ENCODE peak calls at places on chromosomes 13 and 19, in seven cellular contexts. Y is activated naive CD4-positive, alpha-beta T cell treated with anti-CD3 and anti-CD28 coated beads, Interleukin-2, amount 50 U/mL, for 72 hours; D is IMR-90; Z is lower lobe of right lung; Q is activated naive CD8-positive, alpha-beta T cell treated with anti-CD3 and anti-CD28 coated beads, Interleukin-2, amount 50 U/mL, for 16 hours; L is GM10248; N is activated T-cell treated with anti-CD3 and anti-CD28 coated beads, Interleukin-2, amount 50 U/mL, for 1 hour. V is an unnamed sample.

GRCh38 chr13:73179906-73180305 is 121.1 kb downstream of the KLF5 start:
- DNase-seq in Y (no peak), D (peak; percentile 80), Z (no peak), Q (no peak), L (no peak), N (no peak), V (no peak)

GRCh38 chr19:10655457-10656312 is 1.5 kb downstream of the ILF3 start:
- DNase-seq in Y (no peak), D (peak; percentile 44), Z (no peak), Q (no peak), L (no peak), N (no peak), V (peak; percentile 25)

GRCh38 chr13:19984430-19985218 is 26.1 kb downstream of the ZMYM2 start:
- DNase-seq in Y (no peak), D (peak; percentile 72), Z (no peak), Q (no peak), L (peak; percentile 65), N (no peak), V (no peak)

GRCh38 chr13:113746143-113746525 is 12.9 kb upstream of the TMEM255B start:
- DNase-seq in Y (no peak), D (no peak), Z (no peak), Q (no peak), L (no peak), N (no peak), V (no peak)

GRCh38 chr13:34046457-34046856 is 228.5 kb downstream of the RFC3 start:
- DNase-seq in Y (no peak), D (no peak), Z (no peak), Q (no peak), L (no peak), N (no peak), V (no peak)

GRCh38 chr19:3210347-3211017 is 14.0 kb upstream of the CELF5 start:
- DNase-seq in Y (peak; percentile 82), D (no peak), Z (peak; percentile 77), Q (peak; percentile 50), L (peak; percentile 86), N (peak; percentile 76), V (no peak)

GRCh38 chr13:21012211-21012610 is 49.2 kb downstream of the LATS2 start:
- DNase-seq in Y (no peak), D (peak; percentile 93), Z (no peak), Q (no peak), L (no peak), N (no peak), V (no peak)

GRCh38 chr13:36395280-36395679 is 37.0 kb upstream of the CCNA1 start:
- DNase-seq in Y (no peak), D (peak; percentile 66), Z (no peak), Q (no peak), L (peak; percentile 17), N (no peak), V (no peak)

GRCh38 chr19:46297700-46298476 is 1.0 kb downstream of the HIF3A start:
- DNase-seq in Y (no peak), D (no peak), Z (peak; percentile 69), Q (no peak), L (no peak), N (no peak), V (no peak)